ENCODE peak calls at places on chromosomes 16 and 17, in seven cellular contexts. I is posterior cingulate gyrus; S is GDM1; B is pancreas; A is neural crest cell; Q is activated CD4-positive, alpha-beta T cell treated with anti-CD3 and anti-CD28 coated beads, Interleukin-2, amount 50 U/mL, for 48 hours; O is naive thymus-derived CD8-positive, alpha-beta T cell. F is an unnamed sample.

GRCh38 chr17:75645889-75646625 is 12.8 kb downstream of the SMIM5 start:
- DNase-seq in I (peak), S (peak), B (peak), A (no peak), Q (no peak), O (no peak), F (no peak)

GRCh38 chr17:73901249-73901648 is 257.0 kb upstream of the SDK2 start:
- DNase-seq in I (no peak), S (no peak), B (no peak), A (no peak), Q (no peak), O (no peak), F (no peak)

GRCh38 chr17:37292429-37293139 is 83.2 kb upstream of the C17orf78 start:
- DNase-seq in I (no peak), S (no peak), B (no peak), A (no peak), Q (no peak), O (no peak), F (no peak)

GRCh38 chr17:78272181-78272913 is 40.9 kb downstream of the TMEM235 start:
- DNase-seq in I (no peak), S (no peak), B (no peak), A (no peak), Q (peak), O (peak), F (no peak)

GRCh38 chr16:4836727-4837126 is 10.4 kb downstream of the GLYR1 start:
- DNase-seq in I (no peak), S (no peak), B (no peak), A (no peak), Q (no peak), O (no peak), F (no peak)

GRCh38 chr16:77472262-77472661 is 37.4 kb upstream of the ADAMTS18 start:
- DNase-seq in I (no peak), S (no peak), B (no peak), A (no peak), Q (no peak), O (no peak), F (no peak)

GRCh38 chr17:28492352-28493310 is 13.5 kb upstream of the FOXN1 start:
- DNase-seq in I (no peak), S (no peak), B (no peak), A (no peak), Q (no peak), O (no peak), F (no peak)

GRCh38 chr16:52498640-52499039 is 48.3 kb downstream of the TOX3 start:
- DNase-seq in I (peak), S (no peak), B (no peak), A (peak), Q (no peak), O (no peak), F (no peak)

GRCh38 chr17:60134396-60135159 is 15.2 kb upstream of the CA4 start:
- DNase-seq in I (no peak), S (no peak), B (peak), A (no peak), Q (peak), O (peak), F (no peak)

GRCh38 chr16:13519871-13520270 is 400.1 kb upstream of the ERCC4 start:
- DNase-seq in I (no peak), S (no peak), B (no peak), A (no peak), Q (no peak), O (no peak), F (no peak)

GRCh38 chr17:62994931-62995330 is 28.9 kb downstream of the TANC2 start:
- DNase-seq in I (no peak), S (no peak), B (no peak), A (no peak), Q (no peak), O (no peak), F (no peak)

GRCh38 chr16:85231959-85232358 is 119.7 kb upstream of the CIBAR2 start:
- DNase-seq in I (no peak), S (no peak), B (no peak), A (no peak), Q (no peak), O (no peak), F (no peak)

GRCh38 chr16:23504076-23504452 is 6.2 kb downstream of the GGA2 start:
- DNase-seq in I (no peak), S (no peak), B (no peak), A (no peak), Q (no peak), O (no peak), F (no peak)

GRCh38 chr16:49652441-49653175 is 203.3 kb downstream of the ZNF423 start:
- DNase-seq in I (no peak), S (no peak), B (no peak), A (no peak), Q (no peak), O (no peak), F (no peak)

GRCh38 chr17:69878661-69879060 is 196.4 kb upstream of the KCNJ16 start:
- DNase-seq in I (no peak), S (no peak), B (no peak), A (no peak), Q (no peak), O (no peak), F (no peak)

GRCh38 chr17:81400154-81400938 is 5.1 kb downstream of the BAHCC1 start:
- DNase-seq in I (peak), S (no peak), B (no peak), A (peak), Q (no peak), O (no peak), F (no peak)

GRCh38 chr16:56348168-56349085 is 76.9 kb downstream of the AMFR start:
- DNase-seq in I (no peak), S (no peak), B (peak), A (no peak), Q (no peak), O (no peak), F (no peak)

GRCh38 chr17:76983075-76983411 is 114.8 kb downstream of the MGAT5B start:
- DNase-seq in I (no peak), S (no peak), B (no peak), A (no peak), Q (no peak), O (no peak), F (no peak)

GRCh38 chr17:37212184-37212583 is 163.6 kb upstream of the C17orf78 start:
- DNase-seq in I (no peak), S (no peak), B (no peak), A (no peak), Q (no peak), O (no peak), F (no peak)

GRCh38 chr17:72176516-72176851 is 55.7 kb downstream of the SOX9 start:
- DNase-seq in I (no peak), S (no peak), B (no peak), A (no peak), Q (no peak), O (no peak), F (no peak)

GRCh38 chr17:76561799-76562268 is 22.0 kb downstream of the PRCD start:
- DNase-seq in I (no peak), S (no peak), B (no peak), A (no peak), Q (no peak), O (no peak), F (no peak)

GRCh38 chr16:54164789-54165173 is 121.8 kb downstream of the IRX3 start:
- DNase-seq in I (no peak), S (no peak), B (no peak), A (no peak), Q (no peak), O (no peak), F (no peak)

GRCh38 chr17:74071280-74071679 is 132.2 kb upstream of the RPL38 start:
- DNase-seq in I (no peak), S (no peak), B (no peak), A (no peak), Q (no peak), O (no peak), F (no peak)

GRCh38 chr17:62704381-62704971 is 77.0 kb downstream of the MRC2 start:
- DNase-seq in I (peak), S (no peak), B (no peak), A (peak), Q (no peak), O (peak), F (no peak)

GRCh38 chr17:7250655-7251329 is 742 bp downstream of the CTDNEP1 start:
- DNase-seq in I (no peak), S (no peak), B (no peak), A (no peak), Q (no peak), O (no peak), F (no peak)

GRCh38 chr17:50768348-50768761 is 1.0 kb upstream of the ANKRD40CL start:
- DNase-seq in I (no peak), S (no peak), B (peak), A (no peak), Q (no peak), O (no peak), F (no peak)

GRCh38 chr17:62901544-62901943 is 64.5 kb upstream of the TANC2 start:
- DNase-seq in I (no peak), S (no peak), B (no peak), A (no peak), Q (no peak), O (no peak), F (no peak)

GRCh38 chr17:41486809-41487530 is 2.7 kb downstream of the KRT36 start:
- DNase-seq in I (no peak), S (no peak), B (peak), A (peak), Q (peak), O (no peak), F (no peak)

GRCh38 chr17:28379814-28380571 is 8.5 kb downstream of the SARM1 start:
- DNase-seq in I (no peak), S (no peak), B (no peak), A (no peak), Q (no peak), O (no peak), F (no peak)

F was measured in iPS DF 19.7.